ENCODE peak calls at places on chromosomes 2 and 18, in ten cellular contexts. O is GM13977, X is T-helper 2 cell, G is nephron progenitor cell, Y is heart left ventricle, Q is cardiac fibroblast, B is non-pigmented ciliary epithelial cell, W is AG08395, C is choroid plexus epithelial cell, L is Right ventricle myocardium superior. F is an unnamed sample.

GRCh38 chr2:126482582-126483464 is 173.1 kb upstream of the GYPC start:
- DNase-seq in C (no peak), X (peak; percentile 7), L (no peak), G (peak; percentile 9), O (no peak), Y (no peak), W (no peak), Q (no peak), B (no peak), F (no peak)

GRCh38 chr2:121723316-121723715 is 13.4 kb downstream of the NIFK start:
- DNase-seq in O (no peak), L (no peak), X (no peak), G (no peak), Q (peak; percentile 19), C (no peak), W (no peak), Y (no peak), B (no peak), F (no peak)

GRCh38 chr2:233297076-233297475 is 10.5 kb upstream of the SAG start:
- DNase-seq in B (no peak), X (no peak), L (no peak), W (no peak), O (no peak), Q (no peak), G (no peak), C (no peak), Y (no peak), F (no peak)

GRCh38 chr18:3306391-3306790 is 44.5 kb downstream of the MYL12B start:
- DNase-seq in W (no peak), B (no peak), X (no peak), O (no peak), L (no peak), G (no peak), Q (peak; percentile 31), Y (no peak), C (peak; percentile 26), F (no peak)

GRCh38 chr2:83817511-83817910 is 641.6 kb downstream of the SUCLG1 start:
- DNase-seq in O (no peak), G (no peak), W (no peak), L (no peak), Y (no peak), X (no peak), Q (peak; percentile 10), C (peak; percentile 6), B (no peak), F (no peak)

GRCh38 chr2:230140667-230141066 is 71.9 kb upstream of the SLC16A14 start:
- DNase-seq in Y (no peak), X (no peak), Q (no peak), C (no peak), L (no peak), O (no peak), G (no peak), B (no peak), W (no peak), F (no peak)

GRCh38 chr18:13290856-13291271 is 72.3 kb downstream of the LDLRAD4 start:
- DNase-seq in Y (no peak), G (no peak), C (no peak), X (peak; percentile 88), O (no peak), L (no peak), Q (no peak), B (no peak), W (no peak), F (peak; percentile 52)

GRCh38 chr18:79769698-79770500 is 27.8 kb upstream of the KCNG2 start:
- DNase-seq in G (no peak), Y (no peak), Q (no peak), L (no peak), W (no peak), O (no peak), C (no peak), B (no peak), X (no peak), F (no peak)

GRCh38 chr18:212780-213179 is 54.4 kb downstream of the USP14 start:
- DNase-seq in C (peak; percentile 20), B (no peak), O (no peak), G (no peak), Y (no peak), Q (peak; percentile 13), X (no peak), L (no peak), W (no peak), F (no peak)

GRCh38 chr2:238803996-238804395 is 43.9 kb upstream of the TWIST2 start:
- DNase-seq in G (no peak), O (no peak), X (no peak), Y (no peak), B (no peak), L (no peak), C (no peak), Q (no peak), W (no peak), F (no peak)

GRCh38 chr2:37615808-37616673 is 55.4 kb downstream of the CDC42EP3 start:
- DNase-seq in O (no peak), X (peak; percentile 95), C (no peak), Y (no peak), W (no peak), L (peak; percentile 72), G (no peak), B (no peak), Q (no peak), F (peak; percentile 34)

GRCh38 chr18:74163019-74163656 is 14.8 kb downstream of the TIMM21 start:
- DNase-seq in B (no peak), Y (no peak), G (no peak), C (no peak), Q (no peak), X (no peak), L (no peak), W (no peak), O (no peak), F (no peak)

GRCh38 chr2:61632276-61633169 is 94.4 kb upstream of the XPO1 start:
- DNase-seq in L (no peak), Y (no peak), O (no peak), C (peak; percentile 43), Q (no peak), B (no peak), W (no peak), X (no peak), G (no peak), F (no peak)